ENCODE peak calls at places on chromosomes 7 and 10, in four cellular contexts. K is upper lobe of right lung, I is fibroblast of lung, J is IMR-90. P is an unnamed sample. For H3K4me1, the result is how much of the 10 kb centered on the place peaks cover.

GRCh38 chr10:73590881-73591577 is at the start of gene USP54:
- DNase-seq in K (no peak), I (peak), J (peak), P (no peak)

GRCh38 chr10:59175538-59176240 is 754 bp upstream of the PHYHIPL start:
- DNase-seq in K (peak), I (no peak), J (no peak), P (no peak)

GRCh38 chr7:130441408-130441854 is 615 bp upstream of the CEP41 start:
- DNase-seq in K (no peak), I (no peak), J (peak), P (no peak)

GRCh38 chr10:51629969-51630617 is 69.3 kb downstream of the CSTF2T start:
- DNase-seq in K (no peak), I (peak), J (peak), P (no peak)

GRCh38 chr10:113219446-113219845 is 269.4 kb downstream of the TCF7L2 start:
- DNase-seq in K (no peak), I (no peak), J (no peak), P (no peak)

GRCh38 chr10:44983066-44983894 is 4.7 kb upstream of the DEPP1 start:
- DNase-seq in K (no peak), I (no peak), J (no peak), P (peak)

GRCh38 chr10:120414946-120415345 is 42.1 kb upstream of the PLPP4 start:
- DNase-seq in K (no peak), I (no peak), J (no peak), P (no peak)

GRCh38 chr10:69807122-69807521 is 5.4 kb downstream of the COL13A1 start:
- DNase-seq in K (no peak), I (peak), J (peak), P (no peak)

GRCh38 chr7:55409474-55410225 is 44.5 kb downstream of the LANCL2 start:
- DNase-seq in K (no peak), I (no peak), J (peak), P (no peak)

GRCh38 chr7:52961084-52961483 is 74.3 kb upstream of the POM121L12 start:
- DNase-seq in K (no peak), I (no peak), J (no peak), P (no peak)

GRCh38 chr10:25933653-25934608 is at the start of gene MYO3A:
- DNase-seq in K (no peak), I (no peak), J (no peak), P (no peak)

GRCh38 chr10:35379226-35380137 is 43.2 kb downstream of the CCNY start:
- DNase-seq in K (no peak), I (peak), J (peak), P (no peak)

GRCh38 chr7:149398195-149398820 is 62.6 kb downstream of the ZNF777 start:
- DNase-seq in K (no peak), I (no peak), J (no peak), P (no peak)

GRCh38 chr10:118062798-118063238 is 16.1 kb upstream of the RAB11FIP2 start:
- DNase-seq in K (no peak), I (no peak), J (no peak), P (no peak)

GRCh38 chr10:70679498-70679897 is 7.2 kb downstream of the ADAMTS14 start:
- DNase-seq in K (no peak), I (peak), J (peak), P (no peak)

GRCh38 chr10:71565284-71566000 is 154.1 kb downstream of the C10orf105 start:
- DNase-seq in K (no peak), I (no peak), J (no peak), P (no peak)

GRCh38 chr7:66629222-66629658 is 559 bp downstream of the KCTD7 start:
- DNase-seq in K (no peak), I (no peak), J (no peak), P (peak)

GRCh38 chr7:26413007-26413691 is 121.5 kb downstream of the SNX10 start:
- DNase-seq in K (no peak), I (no peak), J (no peak), P (no peak)

GRCh38 chr10:35813219-35813618 is 171.1 kb upstream of the FZD8 start:
- DNase-seq in K (no peak), I (no peak), J (no peak), P (no peak)

GRCh38 chr10:97732052-97732359 is 4.9 kb upstream of the ZFYVE27 start:
- DNase-seq in K (no peak), I (no peak), J (no peak), P (no peak)

GRCh38 chr7:150428671-150429451 is 21.6 kb upstream of the GIMAP8 start:
- DNase-seq in K (peak), I (peak), J (peak), P (no peak)

GRCh38 chr7:138014686-138015085 is 12.8 kb upstream of the CREB3L2 start:
- DNase-seq in K (no peak), I (no peak), J (no peak), P (no peak)

GRCh38 chr7:1020849-1021251 is 23.5 kb upstream of the GPR146 start:
- DNase-seq in K (no peak), I (no peak), J (no peak), P (no peak)

GRCh38 chr7:70480913-70481579 is 650.9 kb upstream of the GALNT17 start:
- DNase-seq in K (no peak), I (no peak), J (no peak), P (no peak)

GRCh38 chr10:113135025-113135424 is 185.0 kb downstream of the TCF7L2 start:
- DNase-seq in K (no peak), I (no peak), J (no peak), P (no peak)

GRCh38 chr7:131149429-131149774 is 178.3 kb upstream of the MKLN1 start:
- DNase-seq in K (no peak), I (no peak), J (no peak), P (no peak)

GRCh38 chr7:54810401-54810800 is 51.4 kb upstream of the SEC61G start:
- DNase-seq in K (no peak), I (no peak), J (peak), P (no peak)

GRCh38 chr10:16586358-16587138 is 64.9 kb upstream of the C1QL3 start:
- DNase-seq in K (no peak), I (no peak), J (no peak), P (no peak)

GRCh38 chr10:26438534-26439269 is 561 bp downstream of the APBB1IP start:
- DNase-seq in K (peak), I (no peak), J (no peak), P (no peak)

GRCh38 chr10:119131512-119132240 is 27.8 kb downstream of the DENND10 start:
- DNase-seq in K (no peak), I (peak), J (peak), P (no peak)

GRCh38 chr10:20616918-20617801 is 280.0 kb downstream of the NEBL start:
- DNase-seq in K (no peak), I (no peak), J (no peak), P (no peak)

GRCh38 chr7:149856-150636 is 42.3 kb upstream of the FAM20C start:
- DNase-seq in K (peak), I (no peak), J (no peak), P (no peak)

GRCh38 chr7:14936530-14936929 is 34.0 kb upstream of the DGKB start:
- DNase-seq in K (no peak), I (peak), J (peak), P (no peak)

GRCh38 chr7:11969627-11970026 is 137.6 kb upstream of the THSD7A start:
- DNase-seq in K (no peak), I (no peak), J (no peak), P (no peak)

GRCh38 chr10:110010076-110011069 is 2.6 kb downstream of the ADD3 start:
- DNase-seq in K (no peak), I (no peak), J (peak), P (no peak)

GRCh38 chr10:104689547-104689946 is 48.5 kb downstream of the SORCS3 start:
- DNase-seq in K (no peak), I (no peak), J (no peak), P (no peak)

GRCh38 chr7:77455334-77455733 is 39.2 kb upstream of the GSAP start:
- DNase-seq in K (no peak), I (peak), J (peak), P (no peak)

GRCh38 chr7:16982640-16983103 is 100.9 kb upstream of the AGR3 start:
- DNase-seq in K (no peak), I (peak), J (peak), P (no peak)

DNA sequence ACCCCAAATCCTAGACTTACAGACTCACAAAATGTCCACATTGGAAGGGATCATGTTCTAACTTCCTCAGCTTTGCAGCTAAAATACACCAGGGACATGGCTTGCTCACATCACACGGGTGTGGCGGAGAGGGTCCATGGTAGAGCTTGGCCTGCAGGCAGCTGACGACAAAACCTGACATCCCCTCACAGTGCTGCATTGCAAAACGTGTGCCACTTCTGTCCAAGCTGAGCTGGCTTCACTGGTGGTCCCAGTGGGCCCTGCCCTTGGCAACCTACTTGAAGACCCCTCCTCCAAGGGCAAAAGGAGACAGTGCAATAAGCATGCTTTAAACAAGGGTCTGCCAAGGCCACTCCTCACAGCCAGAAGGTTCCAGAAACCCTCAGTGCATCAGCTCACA is 21.9 kb downstream of the ANXA11 start:
- DNase-seq in K (no peak), I (no peak), J (no peak), P (no peak)
- H3K27ac ChIP-seq in K (peak), I (no peak), J (peak), P (peak)

GRCh38 chr10:77698267-77698932 is 60.8 kb upstream of the KCNMA1 start:
- DNase-seq in K (no peak), I (no peak), J (no peak), P (no peak)

GRCh38 chr10:77695186-77695585 is 57.6 kb upstream of the KCNMA1 start:
- DNase-seq in K (no peak), I (no peak), J (no peak), P (no peak)

GRCh38 chr10:77700086-77700485 is 62.5 kb upstream of the KCNMA1 start:
- DNase-seq in K (no peak), I (peak), J (no peak), P (no peak)

GRCh38 chr10:77699080-77699645 is 61.6 kb upstream of the KCNMA1 start:
- DNase-seq in K (no peak), I (no peak), J (no peak), P (no peak)

GRCh38 chr10:77696584-77696983 is 59.0 kb upstream of the KCNMA1 start:
- DNase-seq in K (no peak), I (no peak), J (no peak), P (no peak)
- H3K4me3 ChIP-seq in K (no peak), I (no peak), J (no peak), P (no peak)

GRCh38 chr7:20133803-20134202 is 83.4 kb downstream of the MACC1 start:
- DNase-seq in K (no peak), I (no peak), J (no peak), P (no peak)

GRCh38 chr7:20132596-20132995 is 84.6 kb downstream of the MACC1 start:
- DNase-seq in K (no peak), I (no peak), J (no peak), P (no peak)

GRCh38 chr7:20131776-20132175 is 85.4 kb downstream of the MACC1 start:
- DNase-seq in K (no peak), I (no peak), J (no peak), P (no peak)

GRCh38 chr7:20140278-20141058 is 76.7 kb downstream of the MACC1 start:
- DNase-seq in K (no peak), I (no peak), J (no peak), P (no peak)

GRCh38 chr7:20136647-20137046 is 80.5 kb downstream of the MACC1 start:
- DNase-seq in K (no peak), I (no peak), J (no peak), P (no peak)
- H3K4me1 ChIP-seq in K (under half), I (under half), J (under half), P (under half)

GRCh38 chr7:106865130-106866115 is at the start of gene PIK3CG:
- DNase-seq in K (no peak), I (no peak), J (no peak), P (no peak)

GRCh38 chr7:106862317-106863183 is 2.5 kb upstream of the PIK3CG start:
- DNase-seq in K (no peak), I (peak), J (peak), P (no peak)

GRCh38 chr7:106863216-106863997 is 1.7 kb upstream of the PIK3CG start:
- DNase-seq in K (no peak), I (no peak), J (no peak), P (no peak)

GRCh38 chr7:106866298-106867281 is 1.5 kb downstream of the PIK3CG start:
- DNase-seq in K (no peak), I (no peak), J (no peak), P (no peak)

GRCh38 chr7:106864298-106865081 is 592 bp upstream of the PIK3CG start:
- DNase-seq in K (no peak), I (no peak), J (no peak), P (no peak)
- H3K27ac ChIP-seq in K (peak), I (no peak), J (no peak), P (no peak)

GRCh38 chr10:131980757-131981428 is 830 bp downstream of the BNIP3 start:
- DNase-seq in K (no peak), I (no peak), J (no peak), P (no peak)

GRCh38 chr10:131982796-131983195 is 1.1 kb upstream of the BNIP3 start:
- DNase-seq in K (no peak), I (no peak), J (no peak), P (no peak)

GRCh38 chr10:131981429-131982184 is at the start of gene BNIP3:
- DNase-seq in K (peak), I (peak), J (peak), P (peak)

GRCh38 chr10:131983780-131984179 is 2.1 kb upstream of the BNIP3 start:
- DNase-seq in K (no peak), I (peak), J (peak), P (no peak)

DNA sequence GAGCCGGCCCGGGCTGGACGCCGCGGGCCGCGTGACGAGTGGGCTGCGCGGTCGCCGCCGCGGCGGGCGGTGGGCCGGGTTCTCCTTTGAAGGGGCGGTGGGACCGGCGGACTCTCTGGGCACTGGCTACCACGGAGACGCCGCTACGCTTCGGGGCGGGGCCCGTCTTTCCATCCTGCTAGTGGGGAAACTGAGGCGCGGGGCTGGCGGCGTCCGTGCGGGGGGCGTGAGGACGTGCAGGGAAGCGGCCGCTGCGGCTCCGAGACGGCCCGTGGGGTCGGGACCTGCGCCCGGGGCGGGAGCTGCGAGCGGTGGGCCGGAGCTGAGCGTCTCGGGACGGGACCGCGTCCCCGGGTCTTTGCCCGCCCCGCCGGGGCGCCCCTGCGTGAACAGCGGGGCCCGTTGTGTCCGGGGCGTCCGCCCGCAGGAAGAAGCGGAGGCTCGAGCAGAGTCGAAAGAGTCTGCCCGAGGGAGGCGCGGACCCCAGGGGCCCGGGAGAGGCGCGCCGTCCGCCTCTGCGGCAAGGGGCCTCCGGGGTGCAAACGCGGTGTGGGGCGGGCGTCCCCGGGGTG is 548 bp upstream of the BNIP3 start:
- DNase-seq in K (no peak), I (no peak), J (no peak), P (no peak)
- H3K4me3 ChIP-seq in K (peak), I (peak), J (peak), P (peak)

GRCh38 chr10:7389844-7390243 is 21.0 kb downstream of the SFMBT2 start:
- DNase-seq in K (no peak), I (no peak), J (no peak), P (no peak)
- H3K4me1 ChIP-seq in K (under half), I (under half), J (under half), P (under half)

GRCh38 chr10:79082631-79083581 is 14.1 kb downstream of the ZMIZ1 start:
- DNase-seq in K (no peak), I (no peak), J (peak), P (no peak)
- H3K27ac ChIP-seq in K (peak), I (peak), J (peak), P (peak)